ENCODE peak calls at places on chromosomes 6 and 20, in five cellular contexts. One of them, this sample, is unnamed.

GRCh38 chr6:108944707-108945685 is 96.8 kb downstream of the ARMC2 start:
- DNase-seq in activated CD8-positive, alpha-beta memory T cell treated with anti-CD3 and anti-CD28 coated beads, Interleukin-2, amount 10 ng/mL, durations not matched to agents 7 days and 5 days: no peak
- DNase-seq in cardiac fibroblast: peak
- DNase-seq in HuH-7: no peak
- DNase-seq in GM04504: peak
- DNase-seq in this sample: no peak

GRCh38 chr6:3214898-3215297 is 12.6 kb downstream of the TUBB2B start:
- DNase-seq in GM04504: no peak
- DNase-seq in activated CD8-positive, alpha-beta memory T cell treated with anti-CD3 and anti-CD28 coated beads, Interleukin-2, amount 10 ng/mL, durations not matched to agents 7 days and 5 days: no peak
- DNase-seq in HuH-7: no peak
- DNase-seq in cardiac fibroblast: peak
- DNase-seq in this sample: no peak

GRCh38 chr6:34232901-34233300 is 3.8 kb upstream of the HMGA1 start:
- DNase-seq in GM04504: no peak
- DNase-seq in cardiac fibroblast: peak
- DNase-seq in HuH-7: no peak
- DNase-seq in activated CD8-positive, alpha-beta memory T cell treated with anti-CD3 and anti-CD28 coated beads, Interleukin-2, amount 10 ng/mL, durations not matched to agents 7 days and 5 days: no peak
- DNase-seq in this sample: no peak

GRCh38 chr6:15063253-15063853 is 182.5 kb upstream of the JARID2 start:
- DNase-seq in GM04504: no peak
- DNase-seq in cardiac fibroblast: peak
- DNase-seq in HuH-7: no peak
- DNase-seq in activated CD8-positive, alpha-beta memory T cell treated with anti-CD3 and anti-CD28 coated beads, Interleukin-2, amount 10 ng/mL, durations not matched to agents 7 days and 5 days: no peak
- DNase-seq in this sample: no peak

GRCh38 chr6:16333580-16333979 is 95.2 kb downstream of the GMPR start:
- DNase-seq in cardiac fibroblast: peak
- DNase-seq in HuH-7: no peak
- DNase-seq in GM04504: no peak
- DNase-seq in activated CD8-positive, alpha-beta memory T cell treated with anti-CD3 and anti-CD28 coated beads, Interleukin-2, amount 10 ng/mL, durations not matched to agents 7 days and 5 days: no peak
- DNase-seq in this sample: no peak

GRCh38 chr20:58065508-58066361 is 162.7 kb downstream of the ANKRD60 start:
- DNase-seq in HuH-7: no peak
- DNase-seq in cardiac fibroblast: no peak
- DNase-seq in GM04504: peak
- DNase-seq in activated CD8-positive, alpha-beta memory T cell treated with anti-CD3 and anti-CD28 coated beads, Interleukin-2, amount 10 ng/mL, durations not matched to agents 7 days and 5 days: peak
- DNase-seq in this sample: no peak

GRCh38 chr6:56297022-56297995 is 49.9 kb upstream of the COL21A1 start:
- DNase-seq in HuH-7: no peak
- DNase-seq in activated CD8-positive, alpha-beta memory T cell treated with anti-CD3 and anti-CD28 coated beads, Interleukin-2, amount 10 ng/mL, durations not matched to agents 7 days and 5 days: no peak
- DNase-seq in GM04504: no peak
- DNase-seq in cardiac fibroblast: peak
- DNase-seq in this sample: no peak

GRCh38 chr6:139917943-139918342 is 543.5 kb upstream of the CITED2 start:
- DNase-seq in HuH-7: no peak
- DNase-seq in cardiac fibroblast: no peak
- DNase-seq in activated CD8-positive, alpha-beta memory T cell treated with anti-CD3 and anti-CD28 coated beads, Interleukin-2, amount 10 ng/mL, durations not matched to agents 7 days and 5 days: no peak
- DNase-seq in GM04504: no peak
- DNase-seq in this sample: no peak

GRCh38 chr6:119351005-119351394 is 1.4 kb upstream of the MAN1A1 start:
- DNase-seq in activated CD8-positive, alpha-beta memory T cell treated with anti-CD3 and anti-CD28 coated beads, Interleukin-2, amount 10 ng/mL, durations not matched to agents 7 days and 5 days: no peak
- DNase-seq in GM04504: no peak
- DNase-seq in cardiac fibroblast: peak
- DNase-seq in HuH-7: no peak
- DNase-seq in this sample: no peak

GRCh38 chr20:44019638-44020335 is 105.1 kb downstream of the TOX2 start:
- DNase-seq in cardiac fibroblast: peak
- DNase-seq in HuH-7: no peak
- DNase-seq in GM04504: no peak
- DNase-seq in activated CD8-positive, alpha-beta memory T cell treated with anti-CD3 and anti-CD28 coated beads, Interleukin-2, amount 10 ng/mL, durations not matched to agents 7 days and 5 days: peak
- DNase-seq in this sample: no peak

GRCh38 chr20:62885808-62886708 is 24.4 kb upstream of the TCFL5 start:
- DNase-seq in cardiac fibroblast: no peak
- DNase-seq in HuH-7: no peak
- DNase-seq in GM04504: no peak
- DNase-seq in activated CD8-positive, alpha-beta memory T cell treated with anti-CD3 and anti-CD28 coated beads, Interleukin-2, amount 10 ng/mL, durations not matched to agents 7 days and 5 days: no peak
- DNase-seq in this sample: no peak

GRCh38 chr6:24985313-24985712 is 49.6 kb upstream of the RIPOR2 start:
- DNase-seq in HuH-7: no peak
- DNase-seq in GM04504: no peak
- DNase-seq in cardiac fibroblast: no peak
- DNase-seq in activated CD8-positive, alpha-beta memory T cell treated with anti-CD3 and anti-CD28 coated beads, Interleukin-2, amount 10 ng/mL, durations not matched to agents 7 days and 5 days: no peak
- DNase-seq in this sample: no peak